ENCODE peak calls at places on chromosomes 12 and 14, in seven cellular contexts. I, K, A, F, O, C and P are unnamed samples.

GRCh38 chr14:106422066-106422465 is 895.7 kb downstream of the TMEM121 start:
- DNase-seq in F (no peak), A (no peak), K (no peak), C (no peak), O (no peak), I (no peak), P (no peak)

GRCh38 chr14:94320243-94320642 is 2.9 kb downstream of the SERPINA6 start:
- DNase-seq in I (no peak), O (no peak), K (peak), F (no peak), A (no peak), C (no peak), P (no peak)

GRCh38 chr12:109876406-109876805 is 3.9 kb downstream of the GLTP start:
- DNase-seq in K (no peak), A (no peak), C (no peak), O (no peak), I (no peak), F (no peak), P (no peak)

GRCh38 chr14:61730756-61731373 is 31.4 kb upstream of the SNAPC1 start:
- DNase-seq in A (no peak), F (no peak), O (no peak), K (no peak), I (no peak), C (no peak), P (no peak)

GRCh38 chr12:115375188-115375991 is 691.4 kb upstream of the TBX3 start:
- DNase-seq in C (no peak), I (no peak), K (peak), F (no peak), A (no peak), O (no peak), P (no peak)

GRCh38 chr12:126518596-126519200 is 1453.5 kb downstream of the AACS start:
- DNase-seq in C (no peak), I (no peak), A (no peak), O (no peak), K (no peak), F (no peak), P (no peak)

GRCh38 chr14:91834571-91834970 is 32.8 kb downstream of the TC2N start:
- DNase-seq in A (no peak), I (no peak), C (no peak), K (no peak), F (no peak), O (no peak), P (no peak)

GRCh38 chr12:116736962-116737773 is 701 bp downstream of the SPRING1 start:
- DNase-seq in I (no peak), C (no peak), F (no peak), O (no peak), A (peak), K (no peak), P (no peak)

GRCh38 chr12:22802883-22803640 is 178.1 kb downstream of the ETNK1 start:
- DNase-seq in I (no peak), K (no peak), F (no peak), O (no peak), C (no peak), A (no peak), P (no peak)

GRCh38 chr14:100305446-100306255 is 593 bp downstream of the SLC25A29 start:
- DNase-seq in F (peak), C (no peak), I (peak), A (no peak), O (no peak), K (no peak), P (no peak)

GRCh38 chr12:66589095-66589494 is 89.8 kb downstream of the GRIP1 start:
- DNase-seq in C (no peak), F (no peak), A (no peak), I (no peak), O (no peak), K (no peak), P (no peak)

GRCh38 chr14:68848253-68848652 is 55.4 kb upstream of the ZFP36L1 start:
- DNase-seq in K (no peak), O (no peak), C (no peak), A (no peak), I (no peak), F (no peak), P (no peak)

GRCh38 chr12:111438501-111438900 is 32.8 kb downstream of the SH2B3 start:
- DNase-seq in K (no peak), F (no peak), I (no peak), C (no peak), A (no peak), O (peak), P (peak)